ENCODE peak calls at places on chromosomes 5 and 9, in five cellular contexts. Q is GM12878, R is HepG2, W is K562, X is H1. C is an unnamed sample.
A peak's percentile ranks its signal among the peaks of the same experiment; 100 is the strongest.

GRCh38 chr9:88737876-88738275 is 202.9 kb downstream of the NXNL2 start:
- DNase-seq in X (no peak), Q (no peak), R (no peak), W (no peak), C (no peak)

GRCh38 chr9:126325779-126326178 is 850 bp upstream of the MVB12B start:
- DNase-seq in R (no peak), W (no peak), X (no peak), Q (no peak), C (no peak)

GRCh38 chr9:106526805-106527204 is 336.2 kb upstream of the ZNF462 start:
- DNase-seq in R (no peak), W (no peak), Q (no peak), X (no peak), C (no peak)

GRCh38 chr5:149387982-149388381 is 8.9 kb upstream of the IL17B start:
- DNase-seq in W (no peak), R (no peak), X (no peak), Q (no peak), C (no peak)

GRCh38 chr5:34957857-34958690 is 28.7 kb downstream of the DNAJC21 start:
- DNase-seq in W (peak; percentile 47), R (peak; percentile 30), X (no peak), Q (no peak), C (no peak)

GRCh38 chr5:76476639-76477038 is 73.6 kb downstream of the IQGAP2 start:
- DNase-seq in R (no peak), Q (no peak), W (no peak), X (no peak), C (no peak)

GRCh38 chr5:91307023-91307422 is 76.1 kb downstream of the ARRDC3 start:
- DNase-seq in X (no peak), W (no peak), Q (no peak), R (no peak), C (no peak)

GRCh38 chr5:141623197-141623596 is 4.4 kb upstream of the DIAPH1 start:
- DNase-seq in X (no peak), Q (peak; percentile 60), W (no peak), R (no peak), C (no peak)

GRCh38 chr9:4027616-4028015 is 272.3 kb downstream of the GLIS3 start:
- DNase-seq in W (no peak), Q (no peak), R (no peak), X (no peak), C (no peak)

DNA sequence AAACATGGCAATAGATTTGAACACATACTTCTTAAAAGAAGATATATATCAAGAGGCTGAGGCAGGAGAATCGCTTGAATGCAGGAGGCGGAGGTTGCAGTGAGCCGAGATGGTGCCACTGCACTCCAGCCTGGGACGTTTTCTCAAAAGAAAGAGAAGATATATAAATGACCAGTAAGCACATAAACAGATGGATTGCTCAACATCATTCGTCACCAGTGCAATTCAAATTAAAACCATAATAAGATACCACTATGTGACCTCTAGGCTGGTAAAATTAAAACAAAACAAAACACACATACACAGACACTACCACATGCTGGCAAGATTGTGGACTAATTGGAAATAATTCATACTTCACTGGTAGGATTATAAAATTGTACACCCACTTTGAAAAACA is 5.3 kb upstream of the TXN start:
- DNase-seq in Q (no peak), X (no peak), W (no peak), R (no peak), C (no peak)
- H3K4me3 ChIP-seq in Q (no peak overlapping the region), X (no peak overlapping the region), W (no peak overlapping the region), R (no peak overlapping the region), C (no peak overlapping the region)

DNA sequence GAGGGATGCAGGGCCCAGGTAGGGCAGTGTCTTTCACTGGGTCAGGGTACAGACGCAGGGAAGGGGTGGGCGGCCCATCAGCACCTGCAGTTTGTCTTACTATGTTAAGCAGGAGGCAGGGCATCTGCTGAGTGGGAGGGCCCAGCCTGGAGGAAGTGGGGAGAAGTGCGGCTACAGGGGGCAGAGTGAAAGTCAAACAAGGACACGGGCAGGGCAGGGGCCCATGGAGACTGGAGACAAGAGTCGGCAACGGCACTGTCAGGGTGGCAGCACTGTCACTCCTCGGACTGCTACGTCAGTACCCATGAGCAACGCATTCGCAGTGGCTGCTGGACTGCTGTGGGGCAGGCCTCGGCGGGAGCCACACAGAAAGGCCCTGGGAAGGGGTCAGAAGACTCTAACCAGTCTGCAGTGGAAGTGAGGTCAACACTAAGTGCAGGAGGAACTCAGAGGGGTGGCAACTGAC is 19.7 kb downstream of the CAMSAP1 start:
- DNase-seq in X (peak; percentile 69), R (no peak), Q (peak; percentile 19), W (no peak), C (no peak)
- TF ChIP-seq ATF3 in X (no peak), R (no peak), Q (no peak), W (no peak), C (no peak)

DNA sequence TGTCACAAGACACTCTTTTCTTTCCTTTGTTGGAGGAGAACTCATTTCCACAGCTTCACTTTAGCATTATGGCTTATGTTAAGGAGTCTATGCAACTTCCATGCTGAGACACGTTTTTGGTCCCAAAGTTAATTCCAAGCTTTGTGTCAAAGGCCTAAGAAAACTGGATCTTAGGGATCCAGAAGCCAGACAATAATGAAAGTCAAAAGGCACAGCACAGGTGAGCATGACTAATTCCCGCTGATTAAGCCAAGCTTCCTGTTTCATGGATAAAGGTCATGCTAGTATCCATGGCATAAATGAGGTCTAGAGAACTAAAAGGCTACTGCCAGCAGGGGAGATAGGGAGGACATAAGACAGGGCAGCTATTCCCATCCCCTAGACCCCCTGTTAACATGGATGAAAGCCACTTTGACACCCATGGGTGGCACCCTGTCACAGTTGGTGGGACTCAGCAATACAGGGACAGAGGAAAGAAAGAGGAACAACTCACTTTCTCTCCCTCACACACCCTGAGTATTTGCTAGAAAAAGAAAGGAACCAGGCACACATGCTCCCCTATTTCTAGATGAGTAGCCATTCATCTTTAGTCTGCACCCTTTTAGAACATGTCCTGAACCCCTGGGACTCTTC is 438.1 kb upstream of the CDH9 start:
- DNase-seq in R (no peak), Q (no peak), X (no peak), W (no peak), C (no peak)
- H3K4me3 ChIP-seq in R (no peak overlapping the region), Q (no peak overlapping the region), X (peak overlapping the region; percentile 82), W (no peak overlapping the region), C (no peak overlapping the region)

DNA sequence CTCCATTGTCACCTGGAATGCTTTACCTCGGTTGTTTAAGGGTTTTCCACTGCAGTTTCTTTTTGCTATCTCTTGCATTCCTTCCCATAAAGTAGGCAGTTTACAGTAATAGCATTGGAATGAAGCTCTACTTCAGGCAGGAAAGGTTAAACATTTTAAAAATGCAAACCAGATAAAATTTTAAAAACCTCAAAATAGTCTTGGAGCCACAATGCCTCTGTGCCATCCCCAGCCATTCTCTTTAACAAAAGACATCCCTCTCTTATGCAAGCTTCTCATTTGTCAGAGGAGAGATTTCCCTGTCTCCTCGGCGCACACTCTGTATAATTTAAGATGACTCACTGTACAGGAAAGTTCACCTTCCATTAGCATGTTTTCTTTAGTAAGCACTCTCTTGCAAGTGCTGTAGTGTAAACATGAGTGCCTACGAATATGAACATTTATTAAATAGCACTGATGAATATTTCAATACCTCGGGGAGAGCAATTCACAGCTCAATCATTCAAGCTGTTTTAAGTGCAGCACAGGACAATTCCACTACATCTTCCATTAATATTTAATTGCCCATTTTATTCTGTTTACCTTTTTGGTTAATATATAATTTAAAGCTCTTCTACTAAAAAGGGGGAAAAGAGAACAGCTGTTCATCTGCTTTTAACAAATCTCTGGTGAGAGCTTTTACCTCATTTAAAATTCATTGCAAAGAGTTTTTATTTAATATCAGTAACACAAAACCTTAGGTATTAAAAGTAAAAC is 343.6 kb downstream of the SPATA31D1 start:
- DNase-seq in X (no peak), W (no peak), Q (no peak), R (no peak), C (no peak)
- TF ChIP-seq ATF3 in X (no peak), W (no peak), Q (no peak), R (no peak), C (no peak)